ENCODE peak calls at places on chromosomes 3 and 15, in six cellular contexts. V is CD8-positive, alpha-beta T cell; M is fibroblast of lung; P is lower lobe of right lung; W is Peyer's patch; J is tibial nerve. K is an unnamed sample.

GRCh38 chr3:13722178-13722577 is 157.7 kb downstream of the WNT7A start:
- DNase-seq in V (no peak), J (no peak), W (no peak), M (no peak), P (no peak), K (no peak)

GRCh38 chr3:196055683-196056270 is 26.1 kb downstream of the TFRC start:
- DNase-seq in W (peak), J (no peak), V (no peak), M (no peak), P (peak), K (no peak)

GRCh38 chr3:145017959-145018358 is 1046.3 kb downstream of the DIPK2A start:
- DNase-seq in W (no peak), M (peak), P (no peak), J (no peak), V (no peak), K (no peak)

GRCh38 chr3:171772427-171773056 is 37.7 kb downstream of the PLD1 start:
- DNase-seq in P (no peak), J (peak), V (no peak), M (peak), W (peak), K (peak)

GRCh38 chr15:89845305-89845893 is 30.7 kb upstream of the ANPEP start:
- DNase-seq in V (no peak), M (peak), J (no peak), P (no peak), W (peak), K (no peak)

GRCh38 chr3:73614385-73614784 is 10.4 kb downstream of the PDZRN3 start:
- DNase-seq in M (peak), J (no peak), V (no peak), P (no peak), W (peak), K (no peak)

GRCh38 chr3:121496841-121497240 is 48.9 kb downstream of the POLQ start:
- DNase-seq in V (no peak), W (no peak), M (no peak), P (no peak), J (no peak), K (no peak)

GRCh38 chr3:66797916-66798560 is 200.1 kb upstream of the KBTBD8 start:
- DNase-seq in V (no peak), P (no peak), J (no peak), M (peak), W (peak), K (no peak)

GRCh38 chr3:143536817-143537535 is 311.3 kb downstream of the SLC9A9 start:
- DNase-seq in P (no peak), W (no peak), J (no peak), M (peak), V (no peak), K (no peak)

GRCh38 chr3:148036331-148036881 is 627.2 kb downstream of the ZIC1 start:
- DNase-seq in V (no peak), P (no peak), J (no peak), W (no peak), M (peak), K (no peak)

GRCh38 chr3:149506965-149507364 is 32.5 kb downstream of the TM4SF4 start:
- DNase-seq in W (no peak), M (no peak), V (no peak), P (no peak), J (no peak), K (no peak)

GRCh38 chr15:67812232-67812631 is 13.1 kb upstream of the SKOR1 start:
- DNase-seq in P (peak), W (peak), V (no peak), J (no peak), M (no peak), K (no peak)

GRCh38 chr3:196422976-196423781 is 9.0 kb downstream of the UBXN7 start:
- DNase-seq in W (peak), P (peak), J (no peak), V (no peak), M (peak), K (no peak)

GRCh38 chr3:119034256-119035013 is at the start of gene IGSF11:
- DNase-seq in P (peak), M (peak), V (peak), J (peak), W (peak), K (peak)
- H3K27ac ChIP-seq in P (no peak), M (no peak), V (peak), J (peak), W (no peak), K (no peak)

GRCh38 chr3:167507954-167508353 is 34.1 kb upstream of the SERPINI2 start:
- DNase-seq in V (no peak), M (no peak), P (no peak), J (no peak), W (no peak), K (no peak)
- TF ChIP-seq CTCF in V (no peak), M (no peak), P (no peak), J (no peak), W (no peak), K (no peak)

GRCh38 chr15:99604865-99605264 is 39.1 kb downstream of the MEF2A start:
- DNase-seq in P (no peak), V (no peak), J (no peak), W (no peak), M (no peak), K (no peak)
- H3K27ac ChIP-seq in P (no peak), V (no peak), J (no peak), W (no peak), M (no peak), K (no peak)

DNA sequence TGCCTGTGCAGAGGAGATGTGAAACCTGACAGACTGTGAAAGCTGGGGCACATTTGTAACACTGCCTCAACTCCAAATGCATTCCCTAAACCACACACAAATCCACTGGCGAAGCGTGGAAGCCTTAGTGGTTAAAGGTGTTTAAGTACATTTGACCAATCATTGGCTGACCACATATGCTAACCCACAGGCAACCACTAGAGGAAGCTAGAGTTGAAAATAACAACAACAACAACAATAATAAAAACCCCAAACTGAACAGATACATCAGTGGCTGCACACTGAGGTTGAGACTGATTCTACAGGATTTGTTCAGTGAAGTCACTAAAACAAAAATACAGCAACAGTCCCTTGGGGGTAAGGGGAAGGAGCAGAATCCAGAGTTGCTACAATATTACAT is 129.7 kb downstream of the TJP1 start:
- DNase-seq in W (no peak), J (no peak), M (no peak), V (no peak), P (no peak), K (no peak)
- TF ChIP-seq CTCF in W (peak), J (no peak), M (peak), V (no peak), P (no peak), K (no peak)

GRCh38 chr15:77804210-77804609 is 171.5 kb upstream of the LINGO1 start:
- DNase-seq in W (no peak), V (no peak), M (no peak), J (no peak), P (no peak), K (no peak)
- H3K27ac ChIP-seq in W (no peak), V (no peak), M (no peak), J (no peak), P (no peak), K (no peak)

K was measured in CD4-positive, alpha-beta T cell.